ENCODE peak calls at places on chromosomes 2 and 18, in ten cellular contexts. One of them, this sample, is unnamed.

GRCh38 chr2:179954026-179954425 is 53.1 kb downstream of the CWC22 start:
- DNase-seq in fibroblast of pulmonary artery: no peak
- DNase-seq in CD8-positive, alpha-beta memory T cell: no peak
- DNase-seq in brain microvascular endothelial cell: no peak
- DNase-seq in NCI-H774: peak; percentile 38
- DNase-seq in NCI-H748 treated with DMSO at 0.1 percent for 48 hours: peak; percentile 84
- DNase-seq in A549: peak; percentile 19
- DNase-seq in AG08395: no peak
- DNase-seq in GM04503: no peak
- DNase-seq in NCI-H1092: no peak
- DNase-seq in this sample: no peak

GRCh38 chr2:74566423-74567085 is 12.0 kb downstream of the DOK1 start:
- DNase-seq in fibroblast of pulmonary artery: peak; percentile 70
- DNase-seq in CD8-positive, alpha-beta memory T cell: no peak
- DNase-seq in brain microvascular endothelial cell: peak; percentile 70
- DNase-seq in NCI-H774: no peak
- DNase-seq in NCI-H748 treated with DMSO at 0.1 percent for 48 hours: no peak
- DNase-seq in A549: no peak
- DNase-seq in AG08395: peak; percentile 86
- DNase-seq in GM04503: peak; percentile 97
- DNase-seq in NCI-H1092: no peak
- DNase-seq in this sample: no peak

GRCh38 chr2:203707530-203707929 is 1.1 kb downstream of the CD28 start:
- DNase-seq in fibroblast of pulmonary artery: no peak
- DNase-seq in CD8-positive, alpha-beta memory T cell: no peak
- DNase-seq in brain microvascular endothelial cell: no peak
- DNase-seq in NCI-H774: no peak
- DNase-seq in NCI-H748 treated with DMSO at 0.1 percent for 48 hours: no peak
- DNase-seq in A549: no peak
- DNase-seq in AG08395: no peak
- DNase-seq in GM04503: no peak
- DNase-seq in NCI-H1092: no peak
- DNase-seq in this sample: no peak

GRCh38 chr2:191252699-191253098 is 7.5 kb downstream of the MYO1B start:
- DNase-seq in fibroblast of pulmonary artery: no peak
- DNase-seq in CD8-positive, alpha-beta memory T cell: no peak
- DNase-seq in brain microvascular endothelial cell: no peak
- DNase-seq in NCI-H774: no peak
- DNase-seq in NCI-H748 treated with DMSO at 0.1 percent for 48 hours: no peak
- DNase-seq in A549: no peak
- DNase-seq in AG08395: no peak
- DNase-seq in GM04503: no peak
- DNase-seq in NCI-H1092: no peak
- DNase-seq in this sample: no peak

GRCh38 chr2:110773470-110773921 is 41.1 kb downstream of the ACOXL start:
- DNase-seq in fibroblast of pulmonary artery: no peak
- DNase-seq in CD8-positive, alpha-beta memory T cell: no peak
- DNase-seq in brain microvascular endothelial cell: no peak
- DNase-seq in NCI-H774: no peak
- DNase-seq in NCI-H748 treated with DMSO at 0.1 percent for 48 hours: no peak
- DNase-seq in A549: no peak
- DNase-seq in AG08395: no peak
- DNase-seq in GM04503: no peak
- DNase-seq in NCI-H1092: no peak
- DNase-seq in this sample: no peak

GRCh38 chr18:11761553-11761952 is 72.5 kb downstream of the GNAL start:
- DNase-seq in fibroblast of pulmonary artery: no peak
- DNase-seq in CD8-positive, alpha-beta memory T cell: no peak
- DNase-seq in brain microvascular endothelial cell: no peak
- DNase-seq in NCI-H774: no peak
- DNase-seq in NCI-H748 treated with DMSO at 0.1 percent for 48 hours: no peak
- DNase-seq in A549: peak; percentile 18
- DNase-seq in AG08395: no peak
- DNase-seq in GM04503: no peak
- DNase-seq in NCI-H1092: no peak
- DNase-seq in this sample: no peak

GRCh38 chr2:205078762-205079161 is 533.5 kb downstream of the PARD3B start:
- DNase-seq in fibroblast of pulmonary artery: no peak
- DNase-seq in CD8-positive, alpha-beta memory T cell: no peak
- DNase-seq in brain microvascular endothelial cell: no peak
- DNase-seq in NCI-H774: no peak
- DNase-seq in NCI-H748 treated with DMSO at 0.1 percent for 48 hours: no peak
- DNase-seq in A549: no peak
- DNase-seq in AG08395: no peak
- DNase-seq in GM04503: no peak
- DNase-seq in NCI-H1092: no peak
- DNase-seq in this sample: no peak

GRCh38 chr2:217950401-217950871 is 52.4 kb downstream of the TNS1 start:
- DNase-seq in fibroblast of pulmonary artery: no peak
- DNase-seq in CD8-positive, alpha-beta memory T cell: no peak
- DNase-seq in brain microvascular endothelial cell: no peak
- DNase-seq in NCI-H774: no peak
- DNase-seq in NCI-H748 treated with DMSO at 0.1 percent for 48 hours: no peak
- DNase-seq in A549: no peak
- DNase-seq in AG08395: no peak
- DNase-seq in GM04503: no peak
- DNase-seq in NCI-H1092: no peak
- DNase-seq in this sample: no peak

GRCh38 chr2:84865181-84865783 is 15.6 kb downstream of the TRABD2A start:
- DNase-seq in fibroblast of pulmonary artery: peak; percentile 55
- DNase-seq in CD8-positive, alpha-beta memory T cell: peak; percentile 58
- DNase-seq in brain microvascular endothelial cell: no peak
- DNase-seq in NCI-H774: no peak
- DNase-seq in NCI-H748 treated with DMSO at 0.1 percent for 48 hours: no peak
- DNase-seq in A549: peak; percentile 52
- DNase-seq in AG08395: peak; percentile 59
- DNase-seq in GM04503: no peak
- DNase-seq in NCI-H1092: no peak
- DNase-seq in this sample: peak; percentile 56

GRCh38 chr2:28981620-28982371 is 698 bp downstream of the TOGARAM2 start:
- DNase-seq in fibroblast of pulmonary artery: no peak
- DNase-seq in CD8-positive, alpha-beta memory T cell: no peak
- DNase-seq in brain microvascular endothelial cell: no peak
- DNase-seq in NCI-H774: no peak
- DNase-seq in NCI-H748 treated with DMSO at 0.1 percent for 48 hours: no peak
- DNase-seq in A549: peak; percentile 26
- DNase-seq in AG08395: peak; percentile 36
- DNase-seq in GM04503: no peak
- DNase-seq in NCI-H1092: no peak
- DNase-seq in this sample: no peak

GRCh38 chr2:15561574-15562344 is 625 bp upstream of the NBAS start:
- DNase-seq in fibroblast of pulmonary artery: peak; percentile 71
- DNase-seq in CD8-positive, alpha-beta memory T cell: peak; percentile 68
- DNase-seq in brain microvascular endothelial cell: peak; percentile 60
- DNase-seq in NCI-H774: peak; percentile 24
- DNase-seq in NCI-H748 treated with DMSO at 0.1 percent for 48 hours: peak; percentile 55
- DNase-seq in A549: peak; percentile 30
- DNase-seq in AG08395: peak; percentile 59
- DNase-seq in GM04503: no peak
- DNase-seq in NCI-H1092: no peak
- DNase-seq in this sample: peak; percentile 35

GRCh38 chr18:63975632-63976031 is 5.8 kb downstream of the SERPINB8 start:
- DNase-seq in fibroblast of pulmonary artery: no peak
- DNase-seq in CD8-positive, alpha-beta memory T cell: no peak
- DNase-seq in brain microvascular endothelial cell: no peak
- DNase-seq in NCI-H774: no peak
- DNase-seq in NCI-H748 treated with DMSO at 0.1 percent for 48 hours: no peak
- DNase-seq in A549: no peak
- DNase-seq in AG08395: no peak
- DNase-seq in GM04503: no peak
- DNase-seq in NCI-H1092: no peak
- DNase-seq in this sample: no peak

GRCh38 chr18:55401638-55402191 is 186.3 kb downstream of the TCF4 start:
- DNase-seq in fibroblast of pulmonary artery: peak; percentile 89
- DNase-seq in CD8-positive, alpha-beta memory T cell: no peak
- DNase-seq in brain microvascular endothelial cell: peak; percentile 73
- DNase-seq in NCI-H774: no peak
- DNase-seq in NCI-H748 treated with DMSO at 0.1 percent for 48 hours: no peak
- DNase-seq in A549: peak; percentile 5
- DNase-seq in AG08395: peak; percentile 70
- DNase-seq in GM04503: peak; percentile 77
- DNase-seq in NCI-H1092: no peak
- DNase-seq in this sample: no peak

GRCh38 chr2:65331361-65331760 is 101.0 kb downstream of the SPRED2 start:
- DNase-seq in fibroblast of pulmonary artery: no peak
- DNase-seq in CD8-positive, alpha-beta memory T cell: no peak
- DNase-seq in brain microvascular endothelial cell: no peak
- DNase-seq in NCI-H774: no peak
- DNase-seq in NCI-H748 treated with DMSO at 0.1 percent for 48 hours: no peak
- DNase-seq in A549: no peak
- DNase-seq in AG08395: no peak
- DNase-seq in GM04503: no peak
- DNase-seq in NCI-H1092: no peak
- DNase-seq in this sample: no peak

GRCh38 chr2:2621855-2622254 is 290.8 kb upstream of the MYT1L start:
- DNase-seq in fibroblast of pulmonary artery: no peak
- DNase-seq in CD8-positive, alpha-beta memory T cell: no peak
- DNase-seq in brain microvascular endothelial cell: no peak
- DNase-seq in NCI-H774: no peak
- DNase-seq in NCI-H748 treated with DMSO at 0.1 percent for 48 hours: no peak
- DNase-seq in A549: no peak
- DNase-seq in AG08395: no peak
- DNase-seq in GM04503: no peak
- DNase-seq in NCI-H1092: no peak
- DNase-seq in this sample: no peak

GRCh38 chr2:12759248-12759647 is 42.5 kb downstream of the TRIB2 start:
- DNase-seq in fibroblast of pulmonary artery: peak; percentile 69
- DNase-seq in CD8-positive, alpha-beta memory T cell: no peak
- DNase-seq in brain microvascular endothelial cell: peak; percentile 57
- DNase-seq in NCI-H774: no peak
- DNase-seq in NCI-H748 treated with DMSO at 0.1 percent for 48 hours: no peak
- DNase-seq in A549: no peak
- DNase-seq in AG08395: peak; percentile 83
- DNase-seq in GM04503: peak; percentile 96
- DNase-seq in NCI-H1092: no peak
- DNase-seq in this sample: no peak

GRCh38 chr2:103144837-103145236 is 383.0 kb downstream of the TMEM182 start:
- DNase-seq in fibroblast of pulmonary artery: no peak
- DNase-seq in CD8-positive, alpha-beta memory T cell: no peak
- DNase-seq in brain microvascular endothelial cell: no peak
- DNase-seq in NCI-H774: no peak
- DNase-seq in NCI-H748 treated with DMSO at 0.1 percent for 48 hours: no peak
- DNase-seq in A549: no peak
- DNase-seq in AG08395: no peak
- DNase-seq in GM04503: no peak
- DNase-seq in NCI-H1092: no peak
- DNase-seq in this sample: no peak

GRCh38 chr2:127052068-127052770 is 54.7 kb downstream of the BIN1 start:
- DNase-seq in fibroblast of pulmonary artery: no peak
- DNase-seq in CD8-positive, alpha-beta memory T cell: no peak
- DNase-seq in brain microvascular endothelial cell: no peak
- DNase-seq in NCI-H774: no peak
- DNase-seq in NCI-H748 treated with DMSO at 0.1 percent for 48 hours: no peak
- DNase-seq in A549: no peak
- DNase-seq in AG08395: no peak
- DNase-seq in GM04503: no peak
- DNase-seq in NCI-H1092: no peak
- DNase-seq in this sample: peak; percentile 17

GRCh38 chr18:60861575-60861974 is 471.7 kb upstream of the CDH20 start:
- DNase-seq in fibroblast of pulmonary artery: no peak
- DNase-seq in CD8-positive, alpha-beta memory T cell: no peak
- DNase-seq in brain microvascular endothelial cell: peak; percentile 43
- DNase-seq in NCI-H774: no peak
- DNase-seq in NCI-H748 treated with DMSO at 0.1 percent for 48 hours: no peak
- DNase-seq in A549: no peak
- DNase-seq in AG08395: no peak
- DNase-seq in GM04503: no peak
- DNase-seq in NCI-H1092: no peak
- DNase-seq in this sample: no peak

GRCh38 chr2:218399391-218400166 is at the start of gene CTDSP1:
- DNase-seq in fibroblast of pulmonary artery: peak; percentile 98
- DNase-seq in CD8-positive, alpha-beta memory T cell: peak; percentile 91
- DNase-seq in brain microvascular endothelial cell: peak; percentile 97
- DNase-seq in NCI-H774: peak; percentile 89
- DNase-seq in NCI-H748 treated with DMSO at 0.1 percent for 48 hours: peak; percentile 56
- DNase-seq in A549: peak; percentile 96
- DNase-seq in AG08395: peak; percentile 95
- DNase-seq in GM04503: peak; percentile 81
- DNase-seq in NCI-H1092: peak; percentile 82
- DNase-seq in this sample: peak; percentile 92

GRCh38 chr2:131034122-131035051 is 58.9 kb downstream of the FAM168B start:
- DNase-seq in fibroblast of pulmonary artery: no peak
- DNase-seq in CD8-positive, alpha-beta memory T cell: peak; percentile 45
- DNase-seq in brain microvascular endothelial cell: no peak
- DNase-seq in NCI-H774: no peak
- DNase-seq in NCI-H748 treated with DMSO at 0.1 percent for 48 hours: no peak
- DNase-seq in A549: no peak
- DNase-seq in AG08395: peak; percentile 46
- DNase-seq in GM04503: no peak
- DNase-seq in NCI-H1092: peak; percentile 28
- DNase-seq in this sample: no peak

GRCh38 chr2:152452256-152452973 is 117.4 kb downstream of the FMNL2 start:
- DNase-seq in fibroblast of pulmonary artery: no peak
- DNase-seq in CD8-positive, alpha-beta memory T cell: no peak
- DNase-seq in brain microvascular endothelial cell: no peak
- DNase-seq in NCI-H774: no peak
- DNase-seq in NCI-H748 treated with DMSO at 0.1 percent for 48 hours: no peak
- DNase-seq in A549: no peak
- DNase-seq in AG08395: no peak
- DNase-seq in GM04503: no peak
- DNase-seq in NCI-H1092: no peak
- DNase-seq in this sample: no peak

GRCh38 chr18:10793730-10794370 is 268.0 kb downstream of the NAPG start:
- DNase-seq in fibroblast of pulmonary artery: no peak
- DNase-seq in CD8-positive, alpha-beta memory T cell: no peak
- DNase-seq in brain microvascular endothelial cell: no peak
- DNase-seq in NCI-H774: no peak
- DNase-seq in NCI-H748 treated with DMSO at 0.1 percent for 48 hours: no peak
- DNase-seq in A549: no peak
- DNase-seq in AG08395: no peak
- DNase-seq in GM04503: no peak
- DNase-seq in NCI-H1092: no peak
- DNase-seq in this sample: no peak

GRCh38 chr2:189412330-189412953 is 28.8 kb upstream of the WDR75 start:
- DNase-seq in fibroblast of pulmonary artery: peak; percentile 85
- DNase-seq in CD8-positive, alpha-beta memory T cell: peak; percentile 48
- DNase-seq in brain microvascular endothelial cell: no peak
- DNase-seq in NCI-H774: peak; percentile 1
- DNase-seq in NCI-H748 treated with DMSO at 0.1 percent for 48 hours: peak; percentile 15
- DNase-seq in A549: peak; percentile 53
- DNase-seq in AG08395: peak; percentile 47
- DNase-seq in GM04503: no peak
- DNase-seq in NCI-H1092: no peak
- DNase-seq in this sample: peak; percentile 54

GRCh38 chr18:35141077-35141476 is 99.8 kb upstream of the ZNF397 start:
- DNase-seq in fibroblast of pulmonary artery: no peak
- DNase-seq in CD8-positive, alpha-beta memory T cell: no peak
- DNase-seq in brain microvascular endothelial cell: no peak
- DNase-seq in NCI-H774: no peak
- DNase-seq in NCI-H748 treated with DMSO at 0.1 percent for 48 hours: no peak
- DNase-seq in A549: no peak
- DNase-seq in AG08395: no peak
- DNase-seq in GM04503: no peak
- DNase-seq in NCI-H1092: no peak
- DNase-seq in this sample: no peak

This sample was measured in CD4-positive, alpha-beta memory T cell.